ENCODE peak calls at places on chromosomes 1 and 21, in five cellular contexts. One of them, this sample, is unnamed.
A peak's percentile ranks its signal among the peaks of the same experiment; 100 is the strongest.

GRCh38 chr1:247465796-247466195 is 7.9 kb upstream of the OR2B11 start:
- DNase-seq in GOT3: no peak
- DNase-seq in HFFc6: no peak
- DNase-seq in DMS153: no peak
- DNase-seq in heart right ventricle: no peak
- DNase-seq in this sample: no peak

GRCh38 chr21:42518216-42518615 is 4.6 kb downstream of the SLC37A1 start:
- DNase-seq in GOT3: no peak
- DNase-seq in HFFc6: no peak
- DNase-seq in DMS153: no peak
- DNase-seq in heart right ventricle: no peak
- DNase-seq in this sample: no peak

GRCh38 chr1:40247655-40248054 is at the start of gene TMCO2:
- DNase-seq in GOT3: no peak
- DNase-seq in HFFc6: no peak
- DNase-seq in DMS153: no peak
- DNase-seq in heart right ventricle: no peak
- DNase-seq in this sample: no peak

GRCh38 chr1:216119600-216119999 is 303.6 kb downstream of the USH2A start:
- DNase-seq in GOT3: no peak
- DNase-seq in HFFc6: peak; percentile 33
- DNase-seq in DMS153: no peak
- DNase-seq in heart right ventricle: no peak
- DNase-seq in this sample: no peak

GRCh38 chr1:3066826-3067225 is 2.2 kb upstream of the PRDM16 start:
- DNase-seq in GOT3: no peak
- DNase-seq in HFFc6: no peak
- DNase-seq in DMS153: no peak
- DNase-seq in heart right ventricle: no peak
- DNase-seq in this sample: no peak

GRCh38 chr1:94806451-94806861 is 13.7 kb upstream of the SLC44A3 start:
- DNase-seq in GOT3: no peak
- DNase-seq in HFFc6: no peak
- DNase-seq in DMS153: no peak
- DNase-seq in heart right ventricle: no peak
- DNase-seq in this sample: no peak

GRCh38 chr1:15965228-15965767 is 10.6 kb downstream of the ZBTB17 start:
- DNase-seq in GOT3: no peak
- DNase-seq in HFFc6: peak; percentile 45
- DNase-seq in DMS153: no peak
- DNase-seq in heart right ventricle: no peak
- DNase-seq in this sample: no peak

GRCh38 chr1:41313661-41314131 is 47.5 kb upstream of the FOXO6 start:
- DNase-seq in GOT3: no peak
- DNase-seq in HFFc6: no peak
- DNase-seq in DMS153: no peak
- DNase-seq in heart right ventricle: no peak
- DNase-seq in this sample: no peak

GRCh38 chr1:156077430-156077760 is 4.9 kb downstream of the MEX3A start:
- DNase-seq in GOT3: no peak
- DNase-seq in HFFc6: no peak
- DNase-seq in DMS153: no peak
- DNase-seq in heart right ventricle: no peak
- DNase-seq in this sample: no peak

GRCh38 chr1:234125283-234125682 is 220.8 kb downstream of the SLC35F3 start:
- DNase-seq in GOT3: no peak
- DNase-seq in HFFc6: no peak
- DNase-seq in DMS153: no peak
- DNase-seq in heart right ventricle: no peak
- DNase-seq in this sample: no peak

GRCh38 chr1:175881571-175881970 is 138.2 kb upstream of the TNR start:
- DNase-seq in GOT3: no peak
- DNase-seq in HFFc6: no peak
- DNase-seq in DMS153: no peak
- DNase-seq in heart right ventricle: no peak
- DNase-seq in this sample: no peak

GRCh38 chr1:229155472-229155871 is 115.4 kb upstream of the RAB4A start:
- DNase-seq in GOT3: no peak
- DNase-seq in HFFc6: no peak
- DNase-seq in DMS153: no peak
- DNase-seq in heart right ventricle: peak; percentile 41
- DNase-seq in this sample: no peak

GRCh38 chr1:20073247-20073646 is 3.3 kb downstream of the PLA2G5 start:
- DNase-seq in GOT3: no peak
- DNase-seq in HFFc6: no peak
- DNase-seq in DMS153: no peak
- DNase-seq in heart right ventricle: no peak
- DNase-seq in this sample: no peak

GRCh38 chr1:40593449-40594186 is 62.2 kb downstream of the ZNF684 start:
- DNase-seq in GOT3: no peak
- DNase-seq in HFFc6: no peak
- DNase-seq in DMS153: no peak
- DNase-seq in heart right ventricle: no peak
- DNase-seq in this sample: no peak

GRCh38 chr21:14889080-14889805 is 175.6 kb downstream of the NRIP1 start:
- DNase-seq in GOT3: no peak
- DNase-seq in HFFc6: peak; percentile 43
- DNase-seq in DMS153: no peak
- DNase-seq in heart right ventricle: no peak
- DNase-seq in this sample: no peak

GRCh38 chr1:107198581-107198980 is 57.7 kb downstream of the NTNG1 start:
- DNase-seq in GOT3: no peak
- DNase-seq in HFFc6: no peak
- DNase-seq in DMS153: no peak
- DNase-seq in heart right ventricle: no peak
- DNase-seq in this sample: peak; percentile 26

GRCh38 chr1:177902151-177902765 is 67.6 kb downstream of the SEC16B start:
- DNase-seq in GOT3: no peak
- DNase-seq in HFFc6: no peak
- DNase-seq in DMS153: peak; percentile 61
- DNase-seq in heart right ventricle: no peak
- DNase-seq in this sample: no peak

GRCh38 chr1:64956733-64957441 is 9.5 kb downstream of the JAK1 start:
- DNase-seq in GOT3: no peak
- DNase-seq in HFFc6: no peak
- DNase-seq in DMS153: no peak
- DNase-seq in heart right ventricle: no peak
- DNase-seq in this sample: no peak

GRCh38 chr1:77227383-77227782 is 8.2 kb upstream of the PIGK start:
- DNase-seq in GOT3: no peak
- DNase-seq in HFFc6: no peak
- DNase-seq in DMS153: no peak
- DNase-seq in heart right ventricle: no peak
- DNase-seq in this sample: no peak

This sample was measured in GM04503.